ENCODE peak calls at places on chromosomes 7 and 10, in eight cellular contexts. U, F, N, O, X, B, L and A are unnamed samples.

GRCh38 chr10:614772-615582 is 74.5 kb downstream of the DIP2C start:
- DNase-seq in U (no peak), X (no peak), B (no peak), F (peak), N (no peak), O (no peak), L (no peak), A (no peak)

GRCh38 chr7:21214656-21215055 is 213.2 kb upstream of the SP4 start:
- DNase-seq in F (no peak), L (no peak), U (no peak), X (no peak), B (no peak), N (no peak), O (no peak), A (no peak)

GRCh38 chr10:117942261-117942660 is 104.5 kb downstream of the RAB11FIP2 start:
- DNase-seq in U (no peak), O (no peak), X (no peak), F (no peak), L (no peak), N (no peak), B (no peak), A (no peak)

GRCh38 chr10:128050937-128051336 is 75.3 kb downstream of the MKI67 start:
- DNase-seq in F (no peak), L (no peak), O (no peak), X (no peak), U (no peak), N (no peak), B (no peak), A (no peak)

GRCh38 chr10:22682237-22683192 is 31.9 kb downstream of the PIP4K2A start:
- DNase-seq in O (no peak), L (peak), B (no peak), F (no peak), U (no peak), N (peak), X (no peak), A (peak)

GRCh38 chr10:132496360-132497082 is 41.1 kb upstream of the INPP5A start:
- DNase-seq in O (no peak), L (no peak), U (no peak), N (no peak), F (no peak), X (no peak), B (no peak), A (no peak)

GRCh38 chr7:105046414-105046813 is 32.4 kb downstream of the KMT2E start:
- DNase-seq in N (no peak), U (no peak), L (no peak), X (no peak), F (no peak), O (no peak), B (no peak), A (no peak)

GRCh38 chr10:26550774-26551526 is 112.8 kb downstream of the APBB1IP start:
- DNase-seq in U (peak), B (no peak), X (no peak), L (peak), O (no peak), F (no peak), N (peak), A (no peak)

GRCh38 chr10:88874271-88874670 is 5.8 kb upstream of the STAMBPL1 start:
- DNase-seq in U (no peak), O (no peak), B (no peak), F (no peak), X (no peak), L (no peak), N (no peak), A (no peak)

GRCh38 chr10:107417446-107417845 is 252.9 kb upstream of the SORCS1 start:
- DNase-seq in B (no peak), L (no peak), X (no peak), U (no peak), N (no peak), O (no peak), F (no peak), A (no peak)

GRCh38 chr7:10939237-10939910 is 34.3 kb upstream of the PHF14 start:
- DNase-seq in B (no peak), F (no peak), O (no peak), N (no peak), U (no peak), X (no peak), L (no peak), A (peak)

GRCh38 chr7:4769753-4770152 is 5.7 kb upstream of the AP5Z1 start:
- DNase-seq in N (no peak), F (no peak), L (no peak), O (no peak), B (no peak), U (no peak), X (peak), A (no peak)

GRCh38 chr7:15086882-15087281 is 184.3 kb upstream of the DGKB start:
- DNase-seq in U (no peak), L (no peak), X (no peak), N (no peak), F (no peak), O (no peak), B (no peak), A (no peak)

GRCh38 chr7:27603813-27604212 is 58.9 kb downstream of the HIBADH start:
- DNase-seq in L (no peak), X (no peak), B (no peak), O (no peak), N (no peak), F (no peak), U (peak), A (no peak)

GRCh38 chr10:61733358-61733940 is 70.7 kb downstream of the CABCOCO1 start:
- DNase-seq in B (no peak), O (peak), U (peak), N (peak), F (peak), L (peak), X (no peak), A (no peak)

GRCh38 chr7:78090616-78091015 is 292.0 kb downstream of the PHTF2 start:
- DNase-seq in U (no peak), B (no peak), L (no peak), F (no peak), N (no peak), X (no peak), O (no peak), A (no peak)

GRCh38 chr10:13528875-13529713 is at the start of gene BEND7:
- DNase-seq in F (peak), X (peak), U (peak), B (peak), L (peak), O (no peak), N (no peak), A (peak)

GRCh38 chr10:102352066-102352715 is 43.3 kb upstream of the NFKB2 start:
- DNase-seq in O (peak), X (peak), F (peak), U (peak), B (peak), L (peak), N (peak), A (peak)

GRCh38 chr10:117186832-117187615 is 10.3 kb upstream of the KCNK18 start:
- DNase-seq in L (no peak), B (no peak), U (peak), O (no peak), F (no peak), X (no peak), N (peak), A (no peak)

GRCh38 chr10:78727728-78728127 is 341.0 kb upstream of the ZMIZ1 start:
- DNase-seq in U (no peak), L (no peak), B (no peak), F (peak), X (no peak), O (no peak), N (no peak), A (no peak)

GRCh38 chr7:88795553-88795952 is at the start of gene TEX47:
- DNase-seq in X (no peak), B (no peak), O (no peak), U (no peak), N (no peak), F (no peak), L (no peak), A (no peak)

GRCh38 chr10:114755537-114755936 is 66.0 kb upstream of the FHIP2A start:
- DNase-seq in X (no peak), F (no peak), L (no peak), B (no peak), U (no peak), O (no peak), N (no peak), A (no peak)

GRCh38 chr7:50092579-50093411 is at the start of gene ZPBP:
- DNase-seq in F (peak), O (peak), B (peak), N (peak), L (peak), X (no peak), U (peak), A (no peak)

GRCh38 chr10:122911889-122912484 is 1.6 kb downstream of the FAM24A start:
- DNase-seq in X (peak), L (peak), O (peak), U (peak), N (no peak), B (peak), F (no peak), A (peak)

GRCh38 chr10:120581496-120581895 is 124.5 kb downstream of the PLPP4 start:
- DNase-seq in O (no peak), F (no peak), B (no peak), L (peak), U (peak), X (no peak), N (peak), A (no peak)

GRCh38 chr10:80464557-80465466 is 10.7 kb downstream of the TSPAN14 start:
- DNase-seq in L (peak), N (no peak), X (peak), B (no peak), U (peak), F (peak), O (no peak), A (no peak)

GRCh38 chr7:102912742-102913141 is at the start of gene LRRC17:
- DNase-seq in O (no peak), F (no peak), U (peak), L (no peak), X (no peak), B (no peak), N (no peak), A (no peak)

GRCh38 chr7:127792528-127793342 is 140.7 kb downstream of the SND1 start:
- DNase-seq in X (peak), O (no peak), N (no peak), U (peak), B (no peak), F (no peak), L (peak), A (peak)

GRCh38 chr7:90411510-90411909 is 8.2 kb downstream of the CLDN12 start:
- DNase-seq in B (no peak), U (no peak), O (no peak), L (no peak), N (peak), F (no peak), X (no peak), A (no peak)

GRCh38 chr10:117320050-117320665 is 55.1 kb downstream of the PDZD8 start:
- DNase-seq in N (no peak), B (peak), X (no peak), U (peak), O (no peak), L (peak), F (peak), A (no peak)

GRCh38 chr10:113616244-113617074 is 47.4 kb downstream of the NRAP start:
- DNase-seq in L (peak), N (peak), B (no peak), F (peak), O (no peak), X (no peak), U (peak), A (no peak)

GRCh38 chr7:148793590-148793989 is 90.5 kb downstream of the EZH2 start:
- DNase-seq in F (no peak), O (no peak), U (no peak), L (no peak), B (no peak), X (no peak), N (no peak), A (no peak)

GRCh38 chr7:148790850-148791249 is 92.1 kb downstream of the CUL1 start:
- DNase-seq in F (no peak), L (no peak), B (no peak), X (no peak), N (no peak), U (no peak), O (no peak), A (no peak)

GRCh38 chr7:148790327-148790726 is 91.6 kb downstream of the CUL1 start:
- DNase-seq in F (no peak), O (no peak), X (no peak), L (no peak), N (no peak), B (no peak), U (no peak), A (no peak)

GRCh38 chr7:148789228-148789627 is 90.5 kb downstream of the CUL1 start:
- DNase-seq in U (no peak), L (no peak), N (no peak), X (no peak), F (no peak), O (no peak), B (no peak), A (no peak)

DNA sequence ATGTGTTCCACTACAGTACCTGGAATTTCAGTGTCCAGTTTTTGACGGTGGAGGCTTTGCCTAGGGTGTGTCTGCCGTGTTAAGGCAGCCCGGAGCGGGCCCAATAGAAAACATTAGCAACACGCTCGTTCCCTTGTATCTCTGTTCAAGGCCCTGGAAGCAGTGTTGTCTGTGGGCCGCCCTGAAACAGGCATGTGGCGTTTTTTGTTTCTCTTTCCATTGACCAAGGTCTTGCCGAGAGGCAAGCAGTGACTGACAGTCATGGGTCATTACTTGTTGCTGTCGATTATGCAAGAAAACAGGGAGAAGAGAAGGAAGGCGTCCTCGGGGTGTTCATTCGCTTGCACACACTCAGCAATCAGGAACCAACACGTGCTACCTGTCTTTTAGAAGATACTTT is 92.6 kb downstream of the EZH2 start:
- DNase-seq in X (no peak), U (no peak), B (no peak), O (no peak), F (no peak), L (no peak), N (no peak), A (no peak)
- TF ChIP-seq POLR2AphosphoS5 in X (no peak), U (no peak), B (no peak), O (no peak), F (no peak), L (no peak), N (no peak), A (no peak)

DNA sequence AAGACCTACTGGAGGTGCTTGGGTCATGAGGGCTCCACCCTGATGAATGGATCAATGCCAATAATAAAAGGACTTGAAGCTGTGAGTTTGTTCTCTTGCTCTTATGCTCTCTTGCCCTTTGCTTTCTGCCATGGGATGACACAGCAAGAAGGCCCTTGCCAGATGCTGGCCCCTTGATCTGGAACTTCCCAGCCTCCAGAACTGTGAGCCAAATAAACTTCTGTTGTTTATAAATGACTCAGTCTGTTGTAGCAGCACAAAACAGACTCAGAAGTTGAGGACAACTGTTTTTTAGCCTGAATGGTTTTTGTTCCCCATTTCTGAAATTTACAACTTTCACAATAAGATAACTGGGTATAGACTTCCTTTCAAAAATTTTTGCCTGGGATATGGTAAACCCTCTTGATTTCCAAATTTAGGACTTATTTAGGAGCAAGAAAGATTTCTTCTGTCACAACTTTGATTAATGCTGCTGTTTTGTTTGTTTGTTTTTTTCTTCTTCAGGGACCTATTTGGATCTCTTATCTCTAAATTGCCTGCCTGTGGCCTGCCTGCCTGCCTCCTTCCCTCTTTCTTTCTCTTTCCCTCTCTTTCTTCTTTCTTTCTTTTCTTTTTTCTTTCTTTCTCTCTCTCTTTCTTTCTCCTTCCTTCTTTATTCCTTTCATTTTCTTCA is 12.1 kb downstream of the ENTPD1 start:
- DNase-seq in U (no peak), N (no peak), X (no peak), F (no peak), L (no peak), O (no peak), B (no peak), A (no peak)
- TF ChIP-seq POLR2AphosphoS5 in U (no peak), N (no peak), X (peak), F (no peak), L (no peak), O (no peak), B (peak), A (no peak)

GRCh38 chr7:65976659-65977196 is 5.3 kb downstream of the GUSB start:
- DNase-seq in B (no peak), N (no peak), O (no peak), U (no peak), X (no peak), L (peak), F (no peak), A (no peak)
- TF ChIP-seq POLR2AphosphoS5 in B (peak), N (no peak), O (no peak), U (no peak), X (no peak), L (peak), F (no peak), A (no peak)

GRCh38 chr10:33073641-33074410 is 115.8 kb upstream of the ITGB1 start:
- DNase-seq in U (peak), X (no peak), N (no peak), B (no peak), L (no peak), F (no peak), O (no peak), A (no peak)
- TF ChIP-seq POLR2AphosphoS5 in U (no peak), X (no peak), N (no peak), B (no peak), L (no peak), F (no peak), O (no peak), A (no peak)

GRCh38 chr10:110458583-110458920 is 39.2 kb upstream of the DUSP5 start:
- DNase-seq in F (no peak), U (no peak), X (no peak), B (no peak), O (no peak), L (no peak), N (no peak), A (no peak)

GRCh38 chr10:110459600-110459999 is 38.1 kb upstream of the DUSP5 start:
- DNase-seq in O (no peak), X (no peak), N (no peak), F (no peak), U (no peak), L (no peak), B (no peak), A (no peak)

GRCh38 chr10:110461088-110461487 is 36.6 kb upstream of the DUSP5 start:
- DNase-seq in B (no peak), O (no peak), U (no peak), X (no peak), F (no peak), N (no peak), L (no peak), A (no peak)

GRCh38 chr10:110461530-110461929 is 36.2 kb upstream of the DUSP5 start:
- DNase-seq in U (no peak), X (no peak), F (no peak), L (no peak), O (no peak), N (no peak), B (no peak), A (no peak)

DNA sequence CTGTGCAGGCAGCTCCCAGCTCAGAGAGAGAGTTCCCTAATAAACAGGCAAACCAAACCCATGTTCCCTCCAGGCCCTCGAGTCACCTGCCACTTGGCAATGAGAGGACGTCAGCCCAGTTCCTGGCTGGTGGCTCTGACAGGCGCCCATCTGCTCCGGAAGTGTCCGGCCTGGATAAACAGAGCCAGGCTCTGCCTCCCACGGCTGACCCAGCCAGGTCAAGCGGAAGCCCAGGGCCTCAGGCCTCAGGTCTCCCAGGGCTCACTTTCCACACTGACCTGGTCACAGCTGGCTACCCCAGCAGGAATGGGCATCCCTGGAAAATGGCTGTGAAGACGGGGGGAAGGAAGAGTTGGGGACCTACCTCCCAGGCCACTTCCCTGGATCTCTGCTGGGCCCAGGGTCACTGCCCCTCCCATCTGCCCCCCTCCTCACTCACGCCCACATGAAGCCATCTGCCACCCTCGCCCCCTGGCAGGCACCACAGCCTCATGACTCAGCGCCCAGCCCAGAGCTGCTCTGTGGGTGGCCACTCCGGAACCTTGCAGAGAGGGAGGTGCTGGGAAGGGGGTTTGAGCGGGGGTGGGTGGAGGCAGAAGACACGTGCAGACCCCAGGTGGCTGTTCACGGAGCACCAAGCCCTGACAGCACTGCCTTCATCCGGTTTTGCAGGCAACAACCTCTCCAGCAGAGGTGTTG is 37.4 kb upstream of the DUSP5 start:
- DNase-seq in O (no peak), U (no peak), L (no peak), B (no peak), X (peak), N (no peak), F (peak), A (peak)
- TF ChIP-seq POLR2AphosphoS5 in O (no peak), U (no peak), L (no peak), B (no peak), X (no peak), N (peak), F (no peak), A (no peak)